ENCODE peak calls at places on chromosomes 12 and 14, in four cellular contexts. H is IMR-90, G is neuronal stem cell, S is H9. X is an unnamed sample.

GRCh38 chr14:81591266-81591665 is 57.6 kb upstream of the SEL1L start:
- DNase-seq in H (no peak), G (no peak), S (no peak), X (no peak)

GRCh38 chr12:5188413-5188930 is 144.8 kb downstream of the KCNA5 start:
- DNase-seq in H (no peak), G (no peak), S (no peak), X (no peak)

GRCh38 chr12:13165578-13166120 is 30.9 kb upstream of the EMP1 start:
- DNase-seq in H (peak; percentile 78), G (no peak), S (no peak), X (peak; percentile 54)

GRCh38 chr12:1350055-1350933 is 244.1 kb downstream of the FBXL14 start:
- DNase-seq in H (peak; percentile 86), G (no peak), S (no peak), X (peak; percentile 79)

GRCh38 chr12:123269395-123269892 is 2.2 kb downstream of the CDK2AP1 start:
- DNase-seq in H (peak; percentile 61), G (peak; percentile 82), S (peak; percentile 78), X (peak; percentile 81)

GRCh38 chr14:75214558-75214957 is 38.1 kb upstream of the TMED10 start:
- DNase-seq in H (no peak), G (no peak), S (no peak), X (no peak)

GRCh38 chr14:99063620-99064225 is 208.3 kb downstream of the BCL11B start:
- DNase-seq in H (no peak), G (no peak), S (peak; percentile 8), X (no peak)

GRCh38 chr14:54577977-54578376 is 11.0 kb downstream of the SAMD4A start:
- DNase-seq in H (peak; percentile 78), G (no peak), S (no peak), X (peak; percentile 54)

GRCh38 chr14:38992067-38992835 is 110.8 kb downstream of the SEC23A start:
- DNase-seq in H (no peak), G (no peak), S (no peak), X (no peak)

GRCh38 chr12:42588981-42589464 is 523 bp downstream of the PRICKLE1 start:
- DNase-seq in H (peak; percentile 38), G (peak; percentile 43), S (peak; percentile 76), X (peak; percentile 47)

GRCh38 chr14:75126121-75126544 is 715 bp downstream of the NEK9 start:
- DNase-seq in H (no peak), G (no peak), S (no peak), X (peak; percentile 52)

GRCh38 chr14:81384900-81385299 is 15.2 kb downstream of the STON2 start:
- DNase-seq in H (no peak), G (no peak), S (no peak), X (no peak)

GRCh38 chr12:104506691-104507401 is 50.1 kb downstream of the CHST11 start:
- DNase-seq in H (no peak), G (no peak), S (peak; percentile 72), X (no peak)

GRCh38 chr12:54404061-54405004 is 14.7 kb downstream of the ITGA5 start:
- DNase-seq in H (peak; percentile 56), G (peak; percentile 80), S (peak; percentile 84), X (peak; percentile 72)

GRCh38 chr12:75579552-75579951 is 68.1 kb upstream of the KRR1 start:
- DNase-seq in H (no peak), G (no peak), S (no peak), X (no peak)

GRCh38 chr12:75589801-75590200 is 78.4 kb upstream of the KRR1 start:
- DNase-seq in H (no peak), G (no peak), S (no peak), X (no peak)

GRCh38 chr12:75587340-75588106 is 76.1 kb upstream of the KRR1 start:
- DNase-seq in H (peak; percentile 52), G (no peak), S (no peak), X (peak; percentile 29)

DNA sequence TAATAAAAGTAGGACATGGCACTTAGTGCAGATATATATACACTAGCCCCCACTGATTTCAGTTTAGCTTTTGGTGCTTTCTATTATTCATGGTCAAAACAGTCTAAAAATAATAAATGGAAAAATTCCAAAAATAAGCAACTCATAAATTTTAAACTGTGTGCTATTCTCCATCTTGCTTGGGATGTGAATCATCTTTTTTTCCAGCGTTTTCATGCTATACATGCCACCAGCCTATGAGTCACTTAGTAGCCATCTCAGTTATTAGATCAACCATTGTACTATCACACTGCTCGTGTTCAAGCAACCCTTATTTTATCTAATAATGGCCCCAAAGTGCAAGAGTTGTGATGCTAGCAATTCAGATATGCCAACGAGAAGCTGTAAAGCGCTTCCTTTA is 73.9 kb upstream of the KRR1 start:
- DNase-seq in H (peak; percentile 92), G (no peak), S (no peak), X (peak; percentile 70)
- H2AFZ ChIP-seq in H (no peak overlapping the region), G (peak overlapping the region; percentile 32), S (no peak overlapping the region), X (no peak overlapping the region)

GRCh38 chr12:57162541-57163125 is 15.2 kb upstream of the LRP1-AS start:
- DNase-seq in H (no peak), G (no peak), S (no peak), X (no peak)

GRCh38 chr12:57161491-57161890 is 14.1 kb upstream of the LRP1-AS start:
- DNase-seq in H (peak; percentile 67), G (no peak), S (no peak), X (peak; percentile 38)

GRCh38 chr12:57160021-57160420 is 12.6 kb upstream of the LRP1-AS start:
- DNase-seq in H (no peak), G (no peak), S (no peak), X (no peak)

GRCh38 chr12:57159341-57159740 is 11.9 kb upstream of the LRP1-AS start:
- DNase-seq in H (no peak), G (no peak), S (no peak), X (no peak)

GRCh38 chr12:57160741-57161140 is 13.3 kb upstream of the LRP1-AS start:
- DNase-seq in H (no peak), G (no peak), S (no peak), X (no peak)
- H4K8ac ChIP-seq in H (no peak overlapping the region), G (no peak overlapping the region), S (no peak overlapping the region), X (peak overlapping the region; percentile 42)

DNA sequence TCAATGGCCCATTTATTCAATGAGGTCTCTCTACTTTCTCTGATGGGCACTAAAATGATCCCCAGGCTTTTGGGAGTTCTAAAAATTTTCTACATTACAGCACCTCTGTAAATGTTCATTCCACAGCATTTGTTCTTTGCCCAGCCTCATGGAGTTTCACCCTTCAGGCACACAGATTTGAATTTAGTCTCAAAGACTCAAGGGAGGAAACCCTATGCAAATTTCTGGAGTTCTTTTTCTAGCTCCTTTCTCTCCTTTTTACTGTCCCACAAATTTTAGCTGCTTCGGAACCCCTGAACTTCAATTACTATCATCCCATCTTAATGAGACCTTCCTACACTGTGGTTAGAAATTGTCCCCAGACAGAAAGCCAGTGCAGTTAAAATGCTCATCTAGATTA is 17.5 kb upstream of the RAB21 start:
- DNase-seq in H (no peak), G (no peak), S (no peak), X (no peak)
- H2AFZ ChIP-seq in H (no peak overlapping the region), G (no peak overlapping the region), S (no peak overlapping the region), X (no peak overlapping the region)

DNA sequence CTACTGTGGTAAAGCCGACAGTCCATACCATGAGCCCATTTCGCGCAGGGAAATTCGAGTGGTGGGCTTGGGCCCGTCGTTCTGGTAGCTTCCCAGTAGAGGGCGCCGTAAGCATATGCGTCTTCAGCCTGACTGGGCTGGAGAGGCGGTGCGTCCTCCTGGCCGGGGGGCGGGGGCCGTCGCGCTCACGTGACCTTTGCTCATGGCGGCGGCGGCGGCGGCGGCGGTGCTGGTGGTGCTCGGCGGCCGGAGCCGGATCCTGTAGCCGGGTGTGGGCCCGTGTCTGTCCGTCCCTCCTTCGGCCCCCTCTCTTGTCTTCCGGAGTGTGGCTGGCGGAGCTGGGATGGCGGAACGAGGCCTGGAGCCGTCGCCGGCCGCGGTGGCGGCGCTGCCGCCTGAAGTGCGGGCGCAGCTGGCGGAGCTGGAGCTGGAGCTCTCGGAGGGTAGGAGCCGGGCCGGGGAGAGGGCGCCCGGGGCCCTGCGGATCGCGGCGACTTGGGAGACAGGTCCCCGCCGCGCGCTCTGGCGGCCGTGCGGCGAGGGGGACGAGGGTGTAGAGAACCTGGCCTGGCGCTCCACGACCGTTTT is at the start of gene DIP2B:
- DNase-seq in H (peak; percentile 84), G (peak; percentile 93), S (peak; percentile 97), X (peak; percentile 90)
- H4K8ac ChIP-seq in H (peak within 1 kb of the TSS; percentile 85), G (no peak within 1 kb of the TSS), S (no peak within 1 kb of the TSS), X (peak within 1 kb of the TSS; percentile 75)

GRCh38 chr14:60357551-60357930 is 108.5 kb downstream of the PPM1A start:
- DNase-seq in H (no peak), G (no peak), S (no peak), X (no peak)

GRCh38 chr14:60355768-60356167 is 106.7 kb downstream of the PPM1A start:
- DNase-seq in H (no peak), G (no peak), S (no peak), X (no peak)

GRCh38 chr14:60353410-60353809 is 104.4 kb downstream of the PPM1A start:
- DNase-seq in H (no peak), G (no peak), S (no peak), X (no peak)

DNA sequence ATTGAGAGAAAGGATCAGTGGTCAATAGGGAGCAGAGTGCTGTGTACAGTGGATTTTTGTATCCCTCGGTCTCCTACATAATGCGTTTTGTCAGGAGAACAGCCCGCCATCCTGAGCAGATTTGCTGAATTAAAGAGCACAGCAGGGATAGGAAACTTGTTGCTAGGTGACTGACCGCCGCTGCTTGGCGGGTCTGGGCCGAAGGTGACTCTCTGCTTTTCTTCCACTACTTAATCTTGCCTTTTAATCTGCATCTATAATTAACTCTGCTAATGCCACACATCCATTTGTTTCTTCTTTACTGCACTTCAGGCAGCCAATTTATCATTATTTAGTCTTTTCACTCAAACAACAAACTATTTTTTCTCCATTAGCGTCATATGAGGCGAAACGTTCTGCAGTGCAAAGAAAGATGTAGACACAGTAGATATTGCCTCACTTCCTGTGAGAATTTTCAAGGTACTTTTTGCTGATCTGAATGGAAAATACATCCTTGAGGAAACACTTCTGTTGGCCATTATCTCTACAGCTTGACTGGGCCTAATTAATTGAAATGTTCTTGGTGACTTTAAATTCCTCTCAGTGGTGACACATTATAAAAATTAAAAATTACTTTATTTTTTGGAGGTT is 108.0 kb downstream of the PPM1A start:
- DNase-seq in H (no peak), G (peak; percentile 71), S (peak; percentile 57), X (no peak)
- H2AFZ ChIP-seq in H (no peak overlapping the region), G (no peak overlapping the region), S (peak overlapping the region; percentile 73), X (no peak overlapping the region)

GRCh38 chr14:51242545-51243490 is 2.8 kb downstream of the TMX1 start:
- DNase-seq in H (no peak), G (no peak), S (peak; percentile 45), X (no peak)
- H4K8ac ChIP-seq in H (no peak overlapping the region), G (no peak overlapping the region), S (no peak overlapping the region), X (no peak overlapping the region)

DNA sequence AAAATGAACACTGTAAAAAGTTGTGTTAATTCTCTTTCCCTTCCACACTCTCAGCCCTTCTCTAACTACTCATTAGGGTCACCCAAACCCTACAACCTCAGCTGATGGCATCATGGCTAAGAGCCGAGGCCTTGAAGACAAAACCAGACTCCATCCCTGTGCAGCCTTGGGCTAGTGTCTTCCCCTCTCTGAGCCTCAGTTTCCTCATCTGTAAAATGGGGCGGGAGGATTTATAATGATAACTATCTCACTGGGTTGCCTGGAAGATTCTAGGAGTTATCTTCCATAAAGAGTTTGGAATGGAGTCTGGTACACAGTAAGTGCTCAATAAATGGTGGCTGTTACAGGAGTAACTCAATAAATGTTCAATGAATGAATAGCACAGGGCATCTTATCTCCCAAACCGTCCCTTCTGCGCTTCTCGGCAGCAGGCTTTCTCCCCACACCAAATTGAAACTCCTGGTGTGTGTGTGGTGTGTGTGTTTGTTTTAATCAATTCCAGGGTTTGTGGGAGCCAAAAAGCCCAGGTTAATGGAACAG is 61.3 kb upstream of the FAM222A start:
- DNase-seq in H (no peak), G (no peak), S (no peak), X (no peak)
- H2AFZ ChIP-seq in H (no peak overlapping the region), G (no peak overlapping the region), S (no peak overlapping the region), X (no peak overlapping the region)